ENCODE peak calls at places on chromosomes 16 and 17, in nine cellular contexts. E is fibroblast of lung; J is CD4-positive, CD25-positive, alpha-beta regulatory T cell; W is cardiac muscle cell; P is left ventricle myocardium inferior; Q is stomach; M is mesenchymal stem cell; C is GM12878; D is lung. R is an unnamed sample.

GRCh38 chr17:77471984-77472836 is 331.4 kb downstream of the SEC14L1 start:
- DNase-seq in E (peak), D (peak), W (peak), J (no peak), C (no peak), Q (peak), P (no peak), M (peak), R (no peak)

GRCh38 chr17:49516190-49516589 is 21.1 kb downstream of the NGFR start:
- DNase-seq in M (no peak), E (no peak), P (no peak), W (no peak), D (no peak), J (no peak), Q (no peak), C (no peak), R (no peak)

GRCh38 chr16:81214745-81215166 is 23.7 kb upstream of the BCO1 start:
- DNase-seq in M (no peak), J (no peak), P (no peak), W (peak), C (no peak), D (no peak), E (no peak), Q (peak), R (no peak)

GRCh38 chr17:62760888-62761267 is 47.2 kb downstream of the MARCHF10 start:
- DNase-seq in J (no peak), Q (no peak), M (no peak), D (no peak), C (no peak), W (no peak), P (no peak), E (no peak), R (no peak)

GRCh38 chr17:40516581-40517285 is 15.3 kb upstream of the TNS4 start:
- DNase-seq in P (no peak), W (no peak), E (peak), Q (no peak), J (peak), M (peak), D (no peak), C (peak), R (no peak)

GRCh38 chr17:70810609-70811008 is 641.3 kb downstream of the KCNJ2 start:
- DNase-seq in M (peak), P (no peak), D (no peak), J (no peak), Q (no peak), E (peak), W (no peak), C (no peak), R (no peak)

GRCh38 chr17:82239926-82240505 is 11.2 kb downstream of the SLC16A3 start:
- DNase-seq in C (no peak), D (no peak), E (no peak), J (no peak), P (no peak), M (no peak), Q (no peak), W (no peak), R (no peak)

GRCh38 chr16:57131351-57131970 is 39.1 kb downstream of the CPNE2 start:
- DNase-seq in P (no peak), Q (no peak), W (no peak), E (no peak), C (no peak), J (no peak), D (no peak), M (no peak), R (peak)

GRCh38 chr17:45131616-45132301 is 556 bp downstream of the PLCD3 start:
- DNase-seq in J (peak), W (peak), M (peak), D (no peak), Q (peak), E (no peak), P (peak), C (no peak), R (peak)

DNA sequence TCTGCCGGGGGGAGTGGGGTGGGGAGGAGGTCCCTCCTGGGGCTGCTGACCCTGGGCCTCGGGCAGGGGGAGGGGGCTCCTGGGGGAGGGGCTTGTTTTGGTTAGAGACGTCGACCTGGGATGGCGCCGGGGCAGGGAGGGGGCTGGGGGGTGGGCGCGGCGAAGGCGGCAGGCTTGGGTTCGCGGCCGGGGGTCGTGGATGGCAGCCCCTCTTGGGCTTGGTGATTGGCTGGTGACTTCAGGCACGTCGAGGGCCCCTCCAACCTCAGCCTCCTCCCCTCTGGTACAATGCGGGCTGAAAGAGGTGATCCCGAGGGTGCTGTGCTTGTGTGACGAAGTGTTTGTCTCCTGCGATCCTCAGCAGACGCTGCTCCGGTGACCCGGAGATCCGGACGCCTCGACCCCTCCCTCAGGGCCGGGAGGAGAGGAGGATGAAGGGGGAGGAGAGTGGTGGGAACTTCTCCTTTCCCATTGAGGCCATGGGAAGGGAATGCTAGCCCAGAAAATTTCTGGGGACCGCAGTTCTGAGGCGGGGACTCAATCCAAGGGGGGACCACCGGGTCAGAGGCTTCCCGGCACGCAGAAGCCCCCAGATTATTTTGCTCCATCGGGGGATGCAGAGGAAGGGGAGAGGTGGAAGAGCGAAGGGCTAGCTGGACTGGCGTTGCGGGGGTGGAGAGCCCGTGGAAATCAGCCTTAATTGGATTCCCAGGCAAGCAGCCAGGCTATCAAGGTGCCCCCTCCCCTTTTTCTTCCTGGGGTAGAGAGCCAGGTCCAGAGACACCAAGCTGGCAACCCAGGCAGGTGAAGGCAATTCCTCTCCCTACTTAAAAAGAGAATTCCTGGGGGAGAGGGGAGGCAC is 44.0 kb downstream of the RAI1 start:
- DNase-seq in Q (no peak), E (no peak), D (no peak), J (no peak), C (no peak), P (no peak), W (peak), M (peak), R (no peak)
- H3K4me3 ChIP-seq in Q (peak), E (no peak), D (no peak), J (no peak), C (peak), P (peak), W (peak), M (peak), R (no peak)

GRCh38 chr16:69917739-69918138 is 33.4 kb upstream of the CLEC18A start:
- DNase-seq in E (peak), D (no peak), Q (no peak), M (peak), C (no peak), P (no peak), W (no peak), J (no peak), R (peak)
- H3K4me3 ChIP-seq in E (peak), D (no peak), Q (no peak), M (no peak), C (no peak), P (no peak), W (no peak), J (no peak), R (no peak)

DNA sequence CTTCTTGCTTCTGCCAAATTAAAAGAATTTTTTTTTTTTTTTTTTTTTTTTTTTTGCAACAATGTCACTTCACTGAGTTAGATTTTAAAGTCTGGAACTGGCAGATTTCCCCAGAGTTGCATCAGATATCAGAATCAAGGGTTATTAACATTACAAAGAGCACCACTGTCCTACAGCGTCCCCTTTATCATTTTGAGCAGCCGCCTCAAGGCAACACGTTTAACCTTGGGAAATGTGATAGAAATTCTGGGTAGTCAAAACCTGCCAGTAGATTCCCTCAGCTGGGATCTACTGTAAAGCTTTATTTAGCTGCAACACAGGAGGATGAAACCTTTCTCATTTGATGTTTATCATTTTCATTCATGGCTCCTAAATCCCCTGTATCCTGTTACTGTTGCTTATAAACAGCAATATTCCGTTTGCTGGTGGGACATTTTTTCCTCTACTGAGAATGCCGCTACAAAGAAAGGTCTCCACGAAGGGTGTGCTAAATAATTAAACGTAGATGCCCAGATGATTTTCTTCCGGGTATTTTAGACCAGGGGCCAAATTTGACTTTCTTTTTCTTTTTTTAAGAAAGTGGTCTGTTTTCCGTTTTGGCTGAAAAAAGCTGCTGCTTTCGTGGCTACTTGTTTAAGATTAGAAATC is 436.1 kb upstream of the GOT2 start:
- DNase-seq in W (no peak), E (no peak), M (no peak), Q (no peak), J (no peak), P (no peak), D (no peak), C (no peak), R (no peak)
- H3K4me3 ChIP-seq in W (no peak), E (no peak), M (no peak), Q (no peak), J (no peak), P (no peak), D (no peak), C (no peak), R (no peak)

DNA sequence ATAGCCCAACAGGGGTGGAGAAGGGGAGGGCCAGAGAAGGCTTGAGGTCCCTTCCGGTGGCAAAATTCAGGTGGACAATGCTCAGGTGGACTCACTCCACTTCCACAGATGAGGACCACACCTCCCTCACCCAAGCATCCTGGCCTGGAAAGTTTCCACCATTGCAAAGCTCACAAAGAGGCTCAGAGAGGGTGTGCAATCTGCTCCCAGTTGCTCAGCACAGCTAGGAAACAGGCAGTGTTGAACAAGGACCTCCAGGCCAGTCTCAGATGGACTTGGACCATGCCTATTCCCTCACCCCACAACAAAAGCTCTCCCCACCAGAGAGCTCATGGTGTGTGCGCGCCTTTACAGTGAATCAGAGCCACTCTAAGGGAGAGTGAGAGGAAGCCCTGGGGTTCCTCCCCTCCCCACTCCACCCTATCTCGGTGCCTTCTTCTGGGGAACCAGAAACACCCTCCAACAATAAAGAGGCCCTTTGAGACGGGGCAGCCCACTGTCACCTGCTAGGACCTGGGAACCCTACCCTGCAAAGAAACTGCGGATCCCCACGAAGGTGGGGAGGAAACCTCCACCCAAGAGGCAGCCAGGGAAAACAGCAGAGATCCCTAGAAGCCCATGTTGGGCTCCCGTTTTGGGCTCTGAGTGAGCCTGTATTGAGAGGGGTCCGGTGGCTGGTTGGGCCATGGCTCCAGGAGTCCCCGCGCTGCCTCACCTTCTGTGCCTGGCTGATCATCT is 1.6 kb downstream of the FAM83G start:
- DNase-seq in M (peak), P (no peak), Q (no peak), E (peak), C (no peak), W (no peak), J (no peak), D (no peak), R (no peak)
- H3K4me3 ChIP-seq in M (peak), P (no peak), Q (peak), E (peak), C (peak), W (no peak), J (peak), D (no peak), R (no peak)

DNA sequence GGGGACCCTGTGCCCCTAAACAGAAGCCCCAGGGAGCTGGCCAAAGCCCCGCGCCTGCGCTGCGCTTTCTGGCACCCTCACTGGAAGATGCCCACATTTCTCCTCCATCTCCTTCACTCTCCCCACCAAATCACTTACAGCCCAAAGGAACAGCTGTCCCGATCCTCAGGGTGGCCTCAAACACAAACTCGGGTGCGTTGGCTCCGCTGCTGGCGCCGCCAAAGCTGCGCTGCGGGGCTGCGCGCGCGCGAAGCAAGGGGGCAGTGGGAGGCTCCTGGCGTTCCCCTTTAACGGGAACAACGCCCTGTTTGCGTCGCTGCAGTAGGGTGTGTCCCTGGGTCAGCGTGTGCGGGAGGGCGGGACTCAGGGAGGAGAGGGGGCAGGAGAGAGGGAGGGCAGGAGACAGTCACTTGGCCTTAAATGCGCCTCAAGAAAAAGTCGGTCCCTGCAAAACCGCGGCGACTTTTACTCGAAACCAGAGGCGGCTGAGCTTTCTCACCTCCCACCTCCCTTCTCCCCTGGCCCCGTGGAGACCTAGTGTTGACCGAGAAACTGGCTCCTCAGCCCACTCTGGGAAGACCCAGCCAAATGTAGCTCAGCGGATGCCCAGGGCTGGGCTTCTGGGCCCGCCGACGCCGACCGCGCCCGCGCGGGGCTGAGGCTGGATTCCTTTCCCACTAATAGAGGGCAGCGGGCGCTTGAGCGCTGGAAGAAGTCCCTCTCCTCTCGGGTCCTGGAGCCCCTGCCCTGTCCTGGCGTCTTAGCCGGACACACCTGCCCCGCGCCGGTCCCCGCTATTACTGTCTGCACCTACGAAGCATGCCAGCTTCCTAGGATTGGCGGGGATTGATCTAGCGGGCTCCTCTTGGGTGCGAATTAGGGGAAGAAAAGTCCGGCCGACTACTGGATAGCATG is 2.6 kb downstream of the PMP22 start:
- DNase-seq in J (no peak), D (peak), Q (peak), W (peak), C (no peak), P (peak), E (peak), M (peak), R (peak)
- H3K4me3 ChIP-seq in J (no peak), D (peak), Q (peak), W (peak), C (no peak), P (peak), E (peak), M (peak), R (peak)

DNA sequence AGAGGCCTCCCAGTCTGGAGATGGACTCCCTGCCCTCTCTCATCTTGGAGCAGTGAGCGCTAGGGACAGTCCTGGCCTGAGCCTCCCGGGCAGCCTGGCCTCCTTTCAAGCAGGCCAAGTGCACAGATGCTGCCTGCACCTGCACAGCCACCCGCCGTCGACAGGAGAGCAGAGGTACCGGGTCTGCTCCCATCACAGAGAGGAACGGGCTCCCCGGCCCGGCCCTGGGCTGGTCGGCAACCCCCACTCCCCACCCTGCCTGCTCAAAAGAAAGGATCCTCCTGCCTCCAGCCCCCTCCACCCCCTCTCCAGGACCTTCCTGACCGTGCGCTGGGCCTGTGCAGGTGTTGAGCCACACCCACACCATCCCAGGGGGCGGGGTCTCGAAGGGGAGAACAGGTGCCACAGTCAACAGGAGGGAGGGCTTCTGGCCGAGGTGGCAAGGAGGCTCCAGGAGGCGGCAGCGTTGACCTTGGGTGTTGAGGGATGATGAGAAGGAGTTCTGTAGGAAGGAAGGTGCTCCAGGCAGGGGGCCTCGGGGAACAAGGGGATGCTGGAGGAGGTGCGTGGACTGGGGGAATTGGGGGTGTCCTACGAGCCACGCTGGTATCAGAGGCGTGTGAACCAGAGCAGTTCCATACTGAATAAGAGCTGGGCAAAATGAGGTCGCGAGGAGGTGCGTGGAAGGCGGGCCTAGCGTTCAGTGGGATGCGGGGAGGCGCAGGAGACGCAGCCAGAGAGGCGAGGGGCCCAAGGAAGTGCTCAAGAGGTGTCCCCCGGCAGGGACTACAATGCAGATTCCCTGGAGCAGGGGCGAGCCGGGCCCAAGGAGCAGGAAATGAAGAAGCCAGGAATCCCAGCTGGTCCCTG is 967 bp upstream of the CDH15 start:
- DNase-seq in W (no peak), D (peak), P (no peak), J (no peak), C (no peak), M (no peak), Q (peak), E (no peak), R (no peak)
- H3K4me3 ChIP-seq in W (peak), D (no peak), P (peak), J (peak), C (no peak), M (peak), Q (peak), E (no peak), R (no peak)

GRCh38 chr17:2156666-2157065 is 101.8 kb downstream of the HIC1 start:
- DNase-seq in D (no peak), J (no peak), P (no peak), E (no peak), M (no peak), C (no peak), W (no peak), Q (no peak), R (no peak)
- H3K4me3 ChIP-seq in D (no peak), J (no peak), P (no peak), E (no peak), M (no peak), C (no peak), W (no peak), Q (no peak), R (no peak)

R was measured in aorta.